ENCODE peak calls at places on chromosomes 11 and 22, in eight cellular contexts. E is Caco-2, O is pancreas, J is cardiac muscle cell, M is esophagus squamous epithelium, Q is PC-3, I is IMR-90, C is uterus. W is an unnamed sample. For H3K4me1, the result is how much of the 10 kb centered on the place peaks cover.

GRCh38 chr11:1060885-1061616 is 13.6 kb upstream of the MUC2 start:
- DNase-seq in C (no peak), J (peak), Q (peak), I (peak), M (no peak), E (no peak), O (peak), W (peak)

GRCh38 chr22:25892678-25893077 is 150.7 kb downstream of the MYO18B start:
- DNase-seq in E (no peak), C (no peak), I (no peak), J (no peak), O (no peak), Q (no peak), M (no peak), W (no peak)

GRCh38 chr11:130042093-130042591 is 27.6 kb upstream of the APLP2 start:
- DNase-seq in J (peak), Q (peak), C (no peak), I (peak), E (no peak), O (no peak), M (no peak), W (no peak)

GRCh38 chr11:126355926-126356897 is 726 bp downstream of the ST3GAL4 start:
- DNase-seq in E (no peak), I (no peak), Q (peak), M (no peak), O (peak), C (no peak), J (no peak), W (peak)

GRCh38 chr11:113106507-113106906 is 145.3 kb downstream of the NCAM1 start:
- DNase-seq in I (peak), Q (no peak), O (no peak), M (no peak), J (peak), E (no peak), C (no peak), W (no peak)

GRCh38 chr22:39913321-39913720 is 12.4 kb downstream of the GRAP2 start:
- DNase-seq in J (no peak), M (no peak), Q (no peak), E (no peak), I (no peak), O (no peak), C (no peak), W (no peak)

GRCh38 chr11:71453911-71454304 is 905 bp downstream of the NADSYN1 start:
- DNase-seq in C (no peak), Q (peak), O (no peak), E (no peak), J (no peak), I (no peak), M (no peak), W (no peak)

GRCh38 chr11:35558468-35558867 is 33.1 kb upstream of the PAMR1 start:
- DNase-seq in Q (no peak), C (no peak), E (no peak), I (peak), J (peak), O (no peak), M (no peak), W (no peak)

GRCh38 chr22:23591203-23591791 is 11.2 kb upstream of the IGLL1 start:
- DNase-seq in Q (peak), O (peak), I (peak), E (peak), J (peak), C (no peak), M (no peak), W (peak)

GRCh38 chr11:71930556-71931244 is 1.9 kb downstream of the RNF121 start:
- DNase-seq in I (no peak), O (no peak), M (no peak), E (no peak), Q (no peak), J (peak), C (no peak), W (no peak)

GRCh38 chr11:124798991-124799383 is 1.2 kb downstream of the MSANTD2 start:
- DNase-seq in Q (peak), I (peak), E (peak), C (no peak), J (peak), O (no peak), M (no peak), W (no peak)

GRCh38 chr11:13486926-13487660 is 8.7 kb downstream of the PTH start:
- DNase-seq in J (peak), I (no peak), O (peak), C (peak), M (no peak), Q (no peak), E (peak), W (peak)

GRCh38 chr11:8744423-8744822 is 61.8 kb downstream of the RPL27A start:
- DNase-seq in Q (peak), M (no peak), O (no peak), E (no peak), I (no peak), J (no peak), C (no peak), W (no peak)

GRCh38 chr11:102727890-102728289 is 3.1 kb upstream of the MMP8 start:
- DNase-seq in J (peak), Q (peak), M (no peak), O (no peak), C (no peak), I (peak), E (no peak), W (no peak)

GRCh38 chr11:13207665-13208594 is 69.7 kb upstream of the BMAL1 start:
- DNase-seq in Q (peak), C (peak), M (no peak), J (peak), E (peak), I (peak), O (no peak), W (peak)

GRCh38 chr11:44985721-44986120 is 35.0 kb upstream of the TP53I11 start:
- DNase-seq in M (no peak), I (no peak), C (no peak), J (no peak), O (no peak), E (no peak), Q (no peak), W (no peak)

GRCh38 chr11:1847006-1847735 is 5.7 kb upstream of the LSP1 start:
- DNase-seq in J (no peak), M (no peak), E (no peak), C (no peak), I (no peak), O (no peak), Q (no peak), W (no peak)

GRCh38 chr11:96736591-96736990 is 346.8 kb downstream of the JRKL start:
- DNase-seq in J (peak), O (no peak), I (no peak), E (no peak), C (no peak), Q (no peak), M (no peak), W (no peak)

GRCh38 chr11:92048415-92048814 is 176.2 kb upstream of the FAT3 start:
- DNase-seq in C (no peak), M (no peak), I (no peak), Q (no peak), O (no peak), E (no peak), J (no peak), W (no peak)

DNA sequence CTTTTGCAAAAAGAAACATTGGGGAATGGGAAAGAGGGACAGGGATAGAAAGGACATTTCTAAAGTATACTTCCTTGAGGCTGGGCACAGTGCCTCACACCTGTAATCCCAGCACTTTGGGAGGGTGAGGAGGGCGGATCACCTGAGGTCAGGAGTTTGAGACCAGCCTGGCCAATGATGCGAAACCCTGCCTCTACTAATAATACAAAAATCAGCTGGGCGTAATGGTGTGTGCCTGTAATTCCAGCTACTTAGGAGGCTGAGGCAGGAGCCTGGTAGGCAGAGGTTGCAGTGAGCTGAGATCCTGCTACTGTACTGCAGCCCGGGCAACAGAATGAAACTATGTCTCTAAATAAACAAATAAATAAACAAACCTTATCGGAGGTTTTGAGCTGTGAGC is 16.3 kb upstream of the TEF start:
- DNase-seq in I (no peak), J (no peak), C (no peak), O (no peak), Q (no peak), E (no peak), M (no peak), W (no peak)
- H3K4me1 ChIP-seq in I (under half), J (under half), C (under half), O (under half), Q (under half), E (under half), M (under half), W (under half)

GRCh38 chr11:32391479-32391878 is 43.9 kb downstream of the WT1 start:
- DNase-seq in O (no peak), M (no peak), J (no peak), C (no peak), I (no peak), Q (no peak), E (no peak), W (no peak)

GRCh38 chr11:32390712-32391111 is 44.6 kb downstream of the WT1 start:
- DNase-seq in O (no peak), J (no peak), Q (no peak), E (no peak), M (no peak), I (no peak), C (no peak), W (no peak)

GRCh38 chr11:32391965-32392553 is 43.3 kb downstream of the WT1 start:
- DNase-seq in Q (no peak), M (no peak), C (no peak), E (no peak), J (peak), I (peak), O (no peak), W (no peak)

GRCh38 chr11:32386770-32387377 is 48.5 kb downstream of the WT1 start:
- DNase-seq in J (peak), O (no peak), E (no peak), M (no peak), Q (peak), C (peak), I (peak), W (no peak)

DNA sequence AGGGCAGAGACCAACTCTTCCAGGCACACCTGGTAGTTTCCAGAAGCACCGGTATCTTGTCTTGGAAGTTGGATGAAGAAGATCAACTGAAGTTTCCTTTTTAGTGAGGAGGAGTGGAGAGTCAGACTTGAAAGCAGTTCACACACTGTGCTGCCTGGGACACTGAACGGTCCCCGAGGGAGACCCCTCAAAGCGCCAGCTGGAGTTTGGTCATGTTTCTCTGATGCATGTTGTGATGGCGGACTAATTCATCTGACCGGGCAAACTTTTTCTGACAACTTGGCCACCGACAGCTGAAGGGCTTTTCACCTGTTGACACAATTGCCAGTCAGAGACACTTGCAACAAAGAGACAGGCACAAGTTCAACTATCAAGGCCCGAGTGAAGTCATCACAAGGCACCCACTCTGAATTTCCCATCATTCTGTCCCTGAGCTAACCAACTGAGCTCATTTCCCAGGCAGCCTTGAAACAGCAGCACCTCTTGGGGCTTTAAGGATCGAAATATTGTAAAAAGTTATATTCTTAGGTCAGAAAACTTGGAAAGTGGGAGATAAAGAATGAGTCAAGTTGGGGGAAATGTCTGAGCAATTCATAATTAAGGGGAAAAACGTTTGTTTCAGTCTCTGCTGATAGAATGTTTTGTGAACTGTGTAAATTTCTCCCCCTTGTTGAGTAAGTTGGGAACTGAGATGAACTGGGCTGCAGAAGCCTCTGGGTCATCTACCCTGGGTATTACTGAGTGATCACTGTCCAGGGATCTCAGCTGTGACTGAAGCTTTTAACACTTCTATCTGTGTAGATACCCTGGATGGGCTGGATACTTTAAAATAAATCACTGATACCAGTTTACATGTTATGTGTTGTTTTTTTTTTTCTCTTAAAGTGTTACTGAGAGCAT is 46.2 kb downstream of the WT1 start:
- DNase-seq in E (no peak), O (no peak), Q (no peak), M (no peak), C (no peak), I (no peak), J (peak), W (no peak)
- H3K4me1 ChIP-seq in E (under half), O (under half), Q (under half), M (under half), C (under half), I (under half), J (under half), W (under half)

GRCh38 chr11:95155385-95155784 is 65.7 kb downstream of the ENDOD1 start:
- DNase-seq in C (no peak), Q (no peak), E (no peak), I (no peak), M (no peak), J (no peak), O (no peak), W (no peak)
- H3K4me1 ChIP-seq in C (under half), Q (under half), E (under half), I (under half), M (under half), J (under half), O (under half), W (under half)

GRCh38 chr11:19777342-19778102 is 64.9 kb downstream of the NAV2 start:
- DNase-seq in J (peak), C (no peak), E (peak), Q (peak), M (no peak), O (peak), I (peak), W (peak)

GRCh38 chr11:19774817-19775600 is 62.4 kb downstream of the NAV2 start:
- DNase-seq in E (no peak), Q (no peak), C (no peak), I (peak), M (no peak), J (no peak), O (no peak), W (no peak)

GRCh38 chr11:19774329-19774728 is 61.7 kb downstream of the NAV2 start:
- DNase-seq in I (no peak), J (no peak), C (no peak), Q (no peak), E (no peak), M (no peak), O (no peak), W (no peak)

GRCh38 chr11:19775622-19776021 is 63.0 kb downstream of the NAV2 start:
- DNase-seq in J (no peak), O (no peak), I (no peak), E (no peak), M (no peak), Q (no peak), C (no peak), W (no peak)

GRCh38 chr11:19777032-19777341 is 64.3 kb downstream of the NAV2 start:
- DNase-seq in O (peak), M (no peak), E (peak), C (no peak), I (no peak), Q (peak), J (no peak), W (peak)
- H3K4me1 ChIP-seq in O (under half), M (under half), E (under half), C (under half), I (under half), Q (under half), J (under half), W (under half)

W was measured in right cardiac atrium.